ENCODE peak calls at places on chromosomes 5 and 9, in six cellular contexts. One of them, this sample, is unnamed.

GRCh38 chr5:156582193-156582598 is 255.2 kb downstream of the SGCD start:
- DNase-seq in fibroblast of villous mesenchyme: no peak
- DNase-seq in GM12864: no peak
- DNase-seq in RWPE1: no peak
- DNase-seq in esophagus squamous epithelium: no peak
- DNase-seq in fibroblast of the aortic adventitia: no peak
- DNase-seq in this sample: no peak

GRCh38 chr5:131068893-131069643 is 96.0 kb downstream of the HINT1 start:
- DNase-seq in fibroblast of villous mesenchyme: no peak
- DNase-seq in fibroblast of the aortic adventitia: no peak
- DNase-seq in RWPE1: no peak
- DNase-seq in esophagus squamous epithelium: no peak
- DNase-seq in GM12864: peak
- DNase-seq in this sample: no peak

GRCh38 chr5:35229076-35230042 is 928 bp downstream of the PRLR start:
- DNase-seq in fibroblast of the aortic adventitia: no peak
- DNase-seq in GM12864: no peak
- DNase-seq in fibroblast of villous mesenchyme: peak
- DNase-seq in esophagus squamous epithelium: no peak
- DNase-seq in RWPE1: peak
- DNase-seq in this sample: no peak

GRCh38 chr9:93576296-93577044 is at the start of gene PHF2:
- DNase-seq in fibroblast of the aortic adventitia: no peak
- DNase-seq in esophagus squamous epithelium: no peak
- DNase-seq in RWPE1: peak
- DNase-seq in GM12864: no peak
- DNase-seq in fibroblast of villous mesenchyme: no peak
- DNase-seq in this sample: no peak

GRCh38 chr9:134314950-134315715 is 11.1 kb upstream of the RXRA start:
- DNase-seq in RWPE1: no peak
- DNase-seq in fibroblast of villous mesenchyme: no peak
- DNase-seq in GM12864: no peak
- DNase-seq in esophagus squamous epithelium: no peak
- DNase-seq in fibroblast of the aortic adventitia: no peak
- DNase-seq in this sample: no peak

GRCh38 chr9:93591706-93592388 is 15.5 kb downstream of the PHF2 start:
- DNase-seq in fibroblast of villous mesenchyme: no peak
- DNase-seq in esophagus squamous epithelium: no peak
- DNase-seq in fibroblast of the aortic adventitia: no peak
- DNase-seq in GM12864: no peak
- DNase-seq in RWPE1: no peak
- DNase-seq in this sample: no peak

GRCh38 chr9:111825468-111826145 is 30.9 kb upstream of the SHOC1 start:
- DNase-seq in GM12864: no peak
- DNase-seq in fibroblast of the aortic adventitia: peak
- DNase-seq in esophagus squamous epithelium: no peak
- DNase-seq in fibroblast of villous mesenchyme: peak
- DNase-seq in RWPE1: peak
- DNase-seq in this sample: no peak

GRCh38 chr5:100647461-100648230 is 112.5 kb downstream of the FAM174A start:
- DNase-seq in esophagus squamous epithelium: no peak
- DNase-seq in fibroblast of villous mesenchyme: peak
- DNase-seq in fibroblast of the aortic adventitia: no peak
- DNase-seq in RWPE1: peak
- DNase-seq in GM12864: no peak
- DNase-seq in this sample: no peak

GRCh38 chr5:112535339-112535738 is 116.3 kb upstream of the EPB41L4A start:
- DNase-seq in esophagus squamous epithelium: no peak
- DNase-seq in GM12864: no peak
- DNase-seq in fibroblast of the aortic adventitia: no peak
- DNase-seq in fibroblast of villous mesenchyme: no peak
- DNase-seq in RWPE1: no peak
- DNase-seq in this sample: no peak

GRCh38 chr5:163408311-163408923 is 29.0 kb upstream of the CCNG1 start:
- DNase-seq in RWPE1: peak
- DNase-seq in GM12864: peak
- DNase-seq in esophagus squamous epithelium: no peak
- DNase-seq in fibroblast of villous mesenchyme: peak
- DNase-seq in fibroblast of the aortic adventitia: peak
- DNase-seq in this sample: no peak

GRCh38 chr5:931570-932145 is 39.0 kb downstream of the TRIP13 start:
- DNase-seq in fibroblast of villous mesenchyme: no peak
- DNase-seq in RWPE1: no peak
- DNase-seq in fibroblast of the aortic adventitia: no peak
- DNase-seq in GM12864: no peak
- DNase-seq in esophagus squamous epithelium: no peak
- DNase-seq in this sample: no peak

GRCh38 chr9:129458155-129458661 is 162.7 kb downstream of the C9orf50 start:
- DNase-seq in fibroblast of villous mesenchyme: peak
- DNase-seq in RWPE1: no peak
- DNase-seq in fibroblast of the aortic adventitia: no peak
- DNase-seq in GM12864: no peak
- DNase-seq in esophagus squamous epithelium: no peak
- DNase-seq in this sample: no peak

GRCh38 chr5:82274343-82275266 is 3.5 kb downstream of the RPS23 start:
- DNase-seq in esophagus squamous epithelium: no peak
- DNase-seq in GM12864: no peak
- DNase-seq in fibroblast of villous mesenchyme: no peak
- DNase-seq in fibroblast of the aortic adventitia: no peak
- DNase-seq in RWPE1: peak
- DNase-seq in this sample: no peak

GRCh38 chr5:143495823-143496275 is 92.4 kb upstream of the NR3C1 start:
- DNase-seq in fibroblast of the aortic adventitia: peak
- DNase-seq in fibroblast of villous mesenchyme: peak
- DNase-seq in GM12864: no peak
- DNase-seq in esophagus squamous epithelium: no peak
- DNase-seq in RWPE1: peak
- DNase-seq in this sample: no peak

GRCh38 chr9:37187269-37187668 is 66.9 kb downstream of the ZCCHC7 start:
- DNase-seq in RWPE1: no peak
- DNase-seq in esophagus squamous epithelium: no peak
- DNase-seq in fibroblast of villous mesenchyme: no peak
- DNase-seq in fibroblast of the aortic adventitia: no peak
- DNase-seq in GM12864: no peak
- DNase-seq in this sample: no peak

GRCh38 chr9:105187781-105188180 is 56.7 kb upstream of the SLC44A1 start:
- DNase-seq in fibroblast of villous mesenchyme: peak
- DNase-seq in GM12864: no peak
- DNase-seq in fibroblast of the aortic adventitia: peak
- DNase-seq in esophagus squamous epithelium: no peak
- DNase-seq in RWPE1: peak
- DNase-seq in this sample: no peak

GRCh38 chr5:67416133-67416937 is 219.7 kb upstream of the CD180 start:
- DNase-seq in fibroblast of the aortic adventitia: no peak
- DNase-seq in GM12864: no peak
- DNase-seq in esophagus squamous epithelium: no peak
- DNase-seq in RWPE1: no peak
- DNase-seq in fibroblast of villous mesenchyme: no peak
- DNase-seq in this sample: no peak

GRCh38 chr5:31194892-31195291 is 1.4 kb downstream of the CDH6 start:
- DNase-seq in esophagus squamous epithelium: no peak
- DNase-seq in fibroblast of villous mesenchyme: no peak
- DNase-seq in GM12864: no peak
- DNase-seq in RWPE1: peak
- DNase-seq in fibroblast of the aortic adventitia: no peak
- DNase-seq in this sample: no peak

GRCh38 chr9:16519001-16519400 is 351.5 kb downstream of the BNC2 start:
- DNase-seq in fibroblast of villous mesenchyme: no peak
- DNase-seq in RWPE1: no peak
- DNase-seq in esophagus squamous epithelium: no peak
- DNase-seq in GM12864: no peak
- DNase-seq in fibroblast of the aortic adventitia: no peak
- DNase-seq in this sample: no peak

GRCh38 chr9:26548766-26549290 is 343.8 kb downstream of the CAAP1 start:
- DNase-seq in fibroblast of villous mesenchyme: no peak
- DNase-seq in fibroblast of the aortic adventitia: no peak
- DNase-seq in RWPE1: no peak
- DNase-seq in GM12864: no peak
- DNase-seq in esophagus squamous epithelium: no peak
- DNase-seq in this sample: no peak

DNA sequence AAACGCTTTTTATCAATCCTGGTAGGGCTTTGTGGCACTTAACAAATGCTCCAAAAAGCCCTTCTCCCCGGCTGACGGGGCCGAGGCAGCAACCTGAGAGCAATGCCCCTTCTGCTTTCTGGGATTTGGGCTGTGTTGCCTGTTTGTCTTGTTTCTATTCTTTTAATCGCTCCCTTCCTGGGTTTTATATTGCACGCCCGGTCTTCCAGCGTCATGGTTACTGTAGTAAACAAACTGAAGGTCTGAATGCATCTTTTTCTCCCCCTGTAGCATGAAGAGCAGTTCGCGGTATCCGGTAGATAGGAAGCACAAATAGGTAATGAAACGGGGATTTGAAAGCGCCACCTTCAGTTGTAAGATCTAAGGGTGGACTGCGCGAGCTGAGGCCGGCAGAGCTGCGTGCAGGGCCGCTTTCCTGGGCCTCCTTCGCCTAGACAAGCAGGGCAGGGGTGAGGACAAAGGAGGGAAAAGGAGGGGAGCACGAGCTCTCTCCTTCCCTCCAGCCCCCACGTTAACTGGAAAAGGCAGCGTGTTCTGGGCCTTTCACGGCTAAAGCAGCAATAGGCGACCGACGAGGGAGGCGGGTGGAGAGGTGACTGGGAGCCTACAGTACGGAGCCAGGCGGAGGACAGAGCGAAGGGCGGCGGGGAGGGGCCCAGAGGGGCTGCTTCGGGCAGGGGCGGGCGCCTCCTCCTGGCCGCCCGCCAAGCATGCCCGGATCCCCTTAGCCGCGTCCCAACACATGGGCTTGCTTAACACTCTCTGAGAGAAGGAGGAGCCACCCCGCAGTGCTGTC is 49.3 kb upstream of the ZNF366 start:
- DNase-seq in fibroblast of villous mesenchyme: peak
- DNase-seq in esophagus squamous epithelium: no peak
- DNase-seq in fibroblast of the aortic adventitia: peak
- DNase-seq in GM12864: peak
- DNase-seq in RWPE1: no peak
- DNase-seq in this sample: peak
- TF ChIP-seq CTCF in fibroblast of villous mesenchyme: no peak
- TF ChIP-seq CTCF in esophagus squamous epithelium: no peak
- TF ChIP-seq CTCF in fibroblast of the aortic adventitia: no peak
- TF ChIP-seq CTCF in GM12864: peak
- TF ChIP-seq CTCF in RWPE1: no peak
- TF ChIP-seq CTCF in this sample: peak

DNA sequence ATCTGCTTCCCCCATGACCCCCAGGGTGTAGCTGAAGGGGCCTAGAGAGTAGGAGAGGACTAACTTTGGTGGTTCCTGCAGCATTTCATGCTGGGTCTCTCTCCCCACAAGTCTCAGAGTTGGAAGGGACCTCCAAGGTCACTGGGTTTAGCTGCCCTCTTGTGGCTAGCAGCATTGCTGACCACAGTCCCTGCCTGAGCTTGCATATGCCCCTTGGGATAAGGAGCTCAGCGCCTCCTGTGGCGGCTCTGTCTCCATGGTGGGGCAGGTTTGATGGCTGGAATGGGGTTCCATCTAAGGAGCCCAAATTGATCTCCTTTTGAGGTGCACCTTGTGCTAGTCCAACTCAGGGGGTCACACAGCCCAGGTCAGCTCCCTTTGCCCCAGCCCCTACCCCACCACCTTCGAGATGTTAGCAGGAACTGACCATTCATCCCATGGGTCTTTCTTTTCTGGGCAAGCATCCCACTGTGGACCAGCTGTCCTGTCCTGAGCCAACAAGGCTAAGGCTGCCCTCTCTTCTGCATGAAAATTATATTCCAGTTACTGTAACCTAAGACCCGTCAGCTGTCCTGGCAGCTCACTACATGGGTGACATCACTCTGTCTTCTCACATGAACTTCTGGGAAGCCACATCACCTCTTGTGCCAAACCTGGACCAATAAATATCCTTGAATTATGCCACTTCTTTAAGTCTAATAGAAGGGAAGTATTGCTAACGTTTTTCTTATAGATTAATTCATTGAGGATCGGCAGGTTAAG is 196.2 kb downstream of the HSPA4 start:
- DNase-seq in esophagus squamous epithelium: no peak
- DNase-seq in fibroblast of villous mesenchyme: peak
- DNase-seq in GM12864: no peak
- DNase-seq in fibroblast of the aortic adventitia: peak
- DNase-seq in RWPE1: no peak
- DNase-seq in this sample: no peak
- TF ChIP-seq CTCF in esophagus squamous epithelium: no peak
- TF ChIP-seq CTCF in fibroblast of villous mesenchyme: peak
- TF ChIP-seq CTCF in GM12864: peak
- TF ChIP-seq CTCF in fibroblast of the aortic adventitia: peak
- TF ChIP-seq CTCF in RWPE1: no peak
- TF ChIP-seq CTCF in this sample: peak

GRCh38 chr5:138568061-138568824 is 7.0 kb downstream of the HSPA9 start:
- DNase-seq in esophagus squamous epithelium: no peak
- DNase-seq in fibroblast of the aortic adventitia: no peak
- DNase-seq in GM12864: no peak
- DNase-seq in RWPE1: no peak
- DNase-seq in fibroblast of villous mesenchyme: no peak
- DNase-seq in this sample: no peak
- TF ChIP-seq CTCF in esophagus squamous epithelium: no peak
- TF ChIP-seq CTCF in fibroblast of the aortic adventitia: no peak
- TF ChIP-seq CTCF in GM12864: no peak
- TF ChIP-seq CTCF in RWPE1: no peak
- TF ChIP-seq CTCF in fibroblast of villous mesenchyme: no peak
- TF ChIP-seq CTCF in this sample: peak

GRCh38 chr5:127957183-127957582 is 126.4 kb upstream of the SLC12A2 start:
- DNase-seq in esophagus squamous epithelium: no peak
- DNase-seq in fibroblast of the aortic adventitia: peak
- DNase-seq in GM12864: no peak
- DNase-seq in fibroblast of villous mesenchyme: peak
- DNase-seq in RWPE1: peak
- DNase-seq in this sample: no peak
- TF ChIP-seq CTCF in esophagus squamous epithelium: no peak
- TF ChIP-seq CTCF in fibroblast of the aortic adventitia: no peak
- TF ChIP-seq CTCF in GM12864: no peak
- TF ChIP-seq CTCF in fibroblast of villous mesenchyme: no peak
- TF ChIP-seq CTCF in RWPE1: no peak
- TF ChIP-seq CTCF in this sample: no peak

DNA sequence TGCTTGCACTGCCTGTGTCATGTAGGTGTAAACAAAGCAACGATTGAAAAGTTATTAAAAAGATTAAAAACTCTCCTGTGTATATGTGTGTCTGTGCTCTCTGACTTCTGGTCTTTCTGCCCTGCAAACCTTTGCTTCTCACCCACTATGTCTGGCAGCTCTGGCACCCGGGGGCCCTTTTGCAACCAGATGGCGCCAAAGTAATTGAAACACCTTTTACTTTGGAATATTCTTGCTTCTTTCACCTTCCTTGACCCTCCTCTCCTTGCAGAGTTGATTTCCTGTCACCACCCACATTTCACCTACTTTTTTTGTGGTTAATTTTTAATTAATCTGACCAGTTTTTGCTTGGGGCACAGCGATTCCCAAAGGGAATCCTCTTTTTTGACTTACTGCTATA is 275.5 kb downstream of the ARHGEF28 start:
- DNase-seq in fibroblast of the aortic adventitia: no peak
- DNase-seq in GM12864: no peak
- DNase-seq in esophagus squamous epithelium: no peak
- DNase-seq in RWPE1: peak
- DNase-seq in fibroblast of villous mesenchyme: no peak
- DNase-seq in this sample: no peak
- TF ChIP-seq CTCF in fibroblast of the aortic adventitia: peak
- TF ChIP-seq CTCF in GM12864: no peak
- TF ChIP-seq CTCF in esophagus squamous epithelium: no peak
- TF ChIP-seq CTCF in RWPE1: peak
- TF ChIP-seq CTCF in fibroblast of villous mesenchyme: peak
- TF ChIP-seq CTCF in this sample: no peak

This sample was measured in type B pancreatic cell.